ENCODE peak calls at places on chromosomes 7 and 10, in six cellular contexts. L, E, O, G, U and A are unnamed samples.

GRCh38 chr10:22713853-22714523 is 390 bp downstream of the PIP4K2A start:
- DNase-seq in L (peak), O (peak), E (no peak), G (peak), U (peak), A (no peak)

GRCh38 chr7:152313217-152313616 is 122.6 kb downstream of the KMT2C start:
- DNase-seq in E (no peak), U (no peak), G (no peak), O (no peak), L (no peak), A (no peak)

GRCh38 chr10:86227501-86228258 is 138.9 kb downstream of the GRID1 start:
- DNase-seq in U (no peak), L (no peak), O (no peak), G (no peak), E (no peak), A (no peak)

GRCh38 chr10:120671491-120671890 is 179.7 kb upstream of the WDR11 start:
- DNase-seq in U (no peak), G (no peak), L (no peak), E (no peak), O (no peak), A (no peak)

GRCh38 chr7:24786941-24787340 is 29.7 kb upstream of the GSDME start:
- DNase-seq in O (peak), L (peak), G (peak), E (no peak), U (peak), A (no peak)

GRCh38 chr10:85139124-85139523 is 810.7 kb downstream of the CCSER2 start:
- DNase-seq in L (no peak), E (no peak), U (no peak), G (no peak), O (no peak), A (no peak)

GRCh38 chr7:65912220-65912619 is 39.3 kb downstream of the VKORC1L1 start:
- DNase-seq in U (no peak), E (no peak), G (no peak), L (no peak), O (no peak), A (no peak)

GRCh38 chr7:67267914-67268313 is 271.3 kb downstream of the TYW1 start:
- DNase-seq in G (no peak), L (no peak), U (no peak), O (no peak), E (peak), A (no peak)

DNA sequence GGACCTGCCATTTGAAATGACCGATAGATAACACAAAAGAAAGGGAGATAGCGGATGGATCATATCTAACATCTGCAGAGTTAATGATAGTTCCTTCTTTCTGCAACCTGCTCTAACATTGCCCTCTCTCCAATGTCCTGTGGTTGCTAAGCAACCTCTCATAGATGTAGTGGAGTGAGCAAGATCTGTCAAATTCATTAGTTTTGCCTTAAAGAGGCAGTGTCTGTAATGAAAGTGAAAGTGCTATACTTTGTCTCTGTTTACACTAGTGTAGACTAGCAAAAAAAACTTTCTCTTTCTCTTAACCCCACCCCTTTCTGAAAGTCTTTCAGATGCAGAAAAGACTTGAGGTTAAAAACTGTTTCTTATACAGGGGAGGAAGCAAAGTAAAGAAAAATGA is 1196.9 kb downstream of the SORCS3 start:
- DNase-seq in O (no peak), G (no peak), U (no peak), E (no peak), L (peak), A (no peak)
- H3K4me3 ChIP-seq in O (peak), G (no peak), U (peak), E (peak), L (peak), A (peak)

DNA sequence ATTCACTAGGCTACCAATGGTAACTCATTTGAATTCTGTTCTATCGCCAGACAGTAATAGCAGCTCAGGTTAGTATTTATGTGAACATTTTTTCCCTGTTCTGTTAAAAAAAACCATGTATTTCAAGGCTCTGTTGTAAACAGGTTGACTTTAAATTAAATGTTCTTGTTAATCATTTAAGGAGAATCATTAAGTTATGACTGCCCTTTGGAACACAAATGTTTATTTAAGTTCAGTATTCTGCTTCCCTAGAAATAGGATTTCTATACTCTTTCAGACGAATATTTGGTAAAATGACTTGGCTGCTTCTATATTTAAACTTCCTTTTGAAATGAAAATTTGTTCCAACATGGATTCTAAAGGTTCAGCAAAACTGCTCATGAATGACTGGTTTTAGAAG is 13.1 kb upstream of the CROT start:
- DNase-seq in U (no peak), O (no peak), E (no peak), L (no peak), G (no peak), A (no peak)
- H3K4me3 ChIP-seq in U (no peak), O (no peak), E (no peak), L (no peak), G (no peak), A (no peak)

DNA sequence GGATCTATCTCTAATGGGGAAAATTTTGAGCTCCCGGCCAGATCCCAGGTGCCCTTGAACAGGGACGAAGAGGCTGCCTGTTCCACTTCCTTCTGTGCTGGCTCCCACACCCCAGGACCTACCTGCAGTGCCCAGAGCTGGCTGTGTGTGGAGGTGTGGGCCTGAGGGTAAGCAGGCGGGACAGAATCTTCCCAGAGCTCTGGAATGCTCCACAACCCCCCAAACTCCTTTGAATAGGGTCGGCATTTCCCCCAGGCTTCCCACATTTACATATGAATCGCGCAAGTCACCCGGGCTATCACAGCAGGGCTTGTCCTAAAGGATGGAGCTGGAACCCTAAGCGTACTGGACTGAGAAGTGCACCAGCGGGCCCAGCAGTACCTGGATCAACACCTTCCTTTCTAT is 95.9 kb downstream of the DNMBP start:
- DNase-seq in G (no peak), E (no peak), U (no peak), O (no peak), L (no peak), A (no peak)
- H3K4me3 ChIP-seq in G (no peak), E (peak), U (no peak), O (no peak), L (no peak), A (no peak)

GRCh38 chr7:155533120-155533826 is 13.1 kb downstream of the CNPY1 start:
- DNase-seq in L (peak), E (peak), U (no peak), G (no peak), O (no peak), A (no peak)
- H3K4me3 ChIP-seq in L (no peak), E (peak), U (peak), G (no peak), O (peak), A (peak)

GRCh38 chr10:919481-919880 is 12.0 kb downstream of the LARP4B start:
- DNase-seq in L (no peak), E (no peak), O (no peak), G (no peak), U (no peak), A (no peak)

GRCh38 chr10:923844-924523 is 7.5 kb downstream of the LARP4B start:
- DNase-seq in G (no peak), U (no peak), O (no peak), L (no peak), E (no peak), A (no peak)

GRCh38 chr10:920450-920849 is 11.1 kb downstream of the LARP4B start:
- DNase-seq in O (no peak), L (no peak), G (no peak), U (no peak), E (no peak), A (no peak)

GRCh38 chr10:924524-924859 is 7.0 kb downstream of the LARP4B start:
- DNase-seq in O (no peak), L (no peak), U (no peak), G (no peak), E (no peak), A (no peak)

DNA sequence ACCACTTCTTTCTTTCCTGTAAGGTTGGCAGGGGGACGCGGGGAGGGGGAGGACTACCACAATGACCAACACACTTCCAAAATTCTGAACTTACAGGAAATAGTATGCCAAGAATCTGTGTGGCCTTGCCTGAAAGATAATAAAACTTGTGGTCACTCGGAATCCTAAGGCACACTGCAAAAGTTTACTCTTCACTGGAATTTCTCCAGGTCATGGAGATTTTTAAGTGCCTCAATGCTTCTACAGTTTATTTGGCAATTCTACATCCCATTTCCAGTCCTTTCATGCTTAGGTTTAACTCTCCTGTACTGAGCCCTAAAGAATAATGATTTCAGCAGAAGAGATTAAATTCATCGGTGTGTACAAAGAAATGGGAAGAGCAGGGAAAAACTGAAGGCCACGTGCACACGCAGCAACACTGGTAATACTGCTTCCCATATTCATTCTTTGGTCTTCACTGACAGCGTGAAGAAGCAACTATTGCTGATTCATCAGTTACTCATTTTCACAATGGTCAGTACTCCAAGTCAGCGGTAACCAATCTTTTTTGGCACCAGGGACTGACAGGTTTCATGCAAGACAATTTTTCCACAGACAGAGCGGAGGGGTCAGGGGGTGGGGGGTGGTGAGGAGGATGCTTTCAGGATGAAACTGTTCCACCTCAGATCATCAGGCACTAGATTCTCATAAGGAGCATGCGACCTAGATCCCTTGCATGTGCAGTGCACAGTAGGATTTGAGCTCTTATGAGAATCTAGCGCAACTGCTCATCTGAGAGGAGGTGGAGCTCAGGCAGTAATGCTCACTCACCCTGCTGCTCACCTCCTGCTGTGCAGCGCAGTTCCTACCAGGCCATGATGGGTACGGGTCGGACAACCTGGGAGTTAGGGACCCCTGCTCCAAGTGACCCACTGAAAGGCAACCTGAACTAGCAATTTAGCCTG is 9.8 kb downstream of the LARP4B start:
- DNase-seq in U (no peak), E (no peak), L (no peak), G (peak), O (peak), A (no peak)
- H3K4me3 ChIP-seq in U (no peak), E (no peak), L (no peak), G (no peak), O (no peak), A (no peak)

GRCh38 chr10:118508355-118508754 is 87.1 kb downstream of the PRLHR start:
- DNase-seq in E (no peak), G (no peak), U (no peak), O (no peak), L (no peak), A (no peak)
- H3K4me3 ChIP-seq in E (no peak), G (no peak), U (no peak), O (no peak), L (no peak), A (no peak)

GRCh38 chr10:60417024-60417423 is 27.3 kb upstream of the ANK3 start:
- DNase-seq in E (no peak), O (no peak), L (no peak), U (no peak), G (no peak), A (no peak)
- H3K4me3 ChIP-seq in E (no peak), O (no peak), L (no peak), U (no peak), G (no peak), A (no peak)